ENCODE peak calls at places on chromosomes 7 and 10, in ten cellular contexts. One of them, this sample, is unnamed.

GRCh38 chr7:21603477-21603876 is 60.6 kb downstream of the DNAH11 start:
- DNase-seq in fibroblast of lung: no peak
- DNase-seq in thoracic aorta: no peak
- DNase-seq in hepatocyte: no peak
- DNase-seq in GM23338: no peak
- DNase-seq in IMR-90: no peak
- DNase-seq in naive thymus-derived CD4-positive, alpha-beta T cell: no peak
- DNase-seq in CD4-positive, alpha-beta T cell: no peak
- DNase-seq in coronary artery: no peak
- DNase-seq in tibial artery: no peak
- DNase-seq in this sample: no peak

GRCh38 chr7:153245809-153246208 is 486.3 kb downstream of the ACTR3B start:
- DNase-seq in fibroblast of lung: no peak
- DNase-seq in thoracic aorta: no peak
- DNase-seq in hepatocyte: no peak
- DNase-seq in GM23338: no peak
- DNase-seq in IMR-90: no peak
- DNase-seq in naive thymus-derived CD4-positive, alpha-beta T cell: no peak
- DNase-seq in CD4-positive, alpha-beta T cell: no peak
- DNase-seq in coronary artery: no peak
- DNase-seq in tibial artery: no peak
- DNase-seq in this sample: peak

GRCh38 chr10:132815161-132815857 is 29.4 kb upstream of the NKX6-2 start:
- DNase-seq in fibroblast of lung: no peak
- DNase-seq in thoracic aorta: no peak
- DNase-seq in hepatocyte: no peak
- DNase-seq in GM23338: no peak
- DNase-seq in IMR-90: no peak
- DNase-seq in naive thymus-derived CD4-positive, alpha-beta T cell: no peak
- DNase-seq in CD4-positive, alpha-beta T cell: no peak
- DNase-seq in coronary artery: no peak
- DNase-seq in tibial artery: no peak
- DNase-seq in this sample: no peak

GRCh38 chr10:1413256-1413655 is 324.1 kb downstream of the ADARB2 start:
- DNase-seq in fibroblast of lung: no peak
- DNase-seq in thoracic aorta: no peak
- DNase-seq in hepatocyte: no peak
- DNase-seq in GM23338: no peak
- DNase-seq in IMR-90: no peak
- DNase-seq in naive thymus-derived CD4-positive, alpha-beta T cell: no peak
- DNase-seq in CD4-positive, alpha-beta T cell: no peak
- DNase-seq in coronary artery: no peak
- DNase-seq in tibial artery: no peak
- DNase-seq in this sample: no peak

GRCh38 chr7:70788276-70788675 is 343.7 kb upstream of the GALNT17 start:
- DNase-seq in fibroblast of lung: peak
- DNase-seq in thoracic aorta: no peak
- DNase-seq in hepatocyte: no peak
- DNase-seq in GM23338: peak
- DNase-seq in IMR-90: no peak
- DNase-seq in naive thymus-derived CD4-positive, alpha-beta T cell: peak
- DNase-seq in CD4-positive, alpha-beta T cell: peak
- DNase-seq in coronary artery: no peak
- DNase-seq in tibial artery: no peak
- DNase-seq in this sample: no peak

GRCh38 chr10:46257099-46257498 is 29.7 kb upstream of the ANTXRL start:
- DNase-seq in fibroblast of lung: no peak
- DNase-seq in thoracic aorta: no peak
- DNase-seq in hepatocyte: no peak
- DNase-seq in GM23338: no peak
- DNase-seq in IMR-90: no peak
- DNase-seq in naive thymus-derived CD4-positive, alpha-beta T cell: no peak
- DNase-seq in CD4-positive, alpha-beta T cell: no peak
- DNase-seq in coronary artery: no peak
- DNase-seq in tibial artery: no peak
- DNase-seq in this sample: no peak

GRCh38 chr7:76048668-76048988 is 722 bp downstream of the MDH2 start:
- DNase-seq in fibroblast of lung: no peak
- DNase-seq in thoracic aorta: no peak
- DNase-seq in hepatocyte: peak
- DNase-seq in GM23338: peak
- DNase-seq in IMR-90: no peak
- DNase-seq in naive thymus-derived CD4-positive, alpha-beta T cell: no peak
- DNase-seq in CD4-positive, alpha-beta T cell: peak
- DNase-seq in coronary artery: no peak
- DNase-seq in tibial artery: no peak
- DNase-seq in this sample: peak

GRCh38 chr7:55074008-55074499 is 55.2 kb downstream of the EGFR start:
- DNase-seq in fibroblast of lung: peak
- DNase-seq in thoracic aorta: no peak
- DNase-seq in hepatocyte: peak
- DNase-seq in GM23338: peak
- DNase-seq in IMR-90: peak
- DNase-seq in naive thymus-derived CD4-positive, alpha-beta T cell: no peak
- DNase-seq in CD4-positive, alpha-beta T cell: peak
- DNase-seq in coronary artery: no peak
- DNase-seq in tibial artery: no peak
- DNase-seq in this sample: no peak

GRCh38 chr7:127504715-127505114 is 80.7 kb downstream of the GCC1 start:
- DNase-seq in fibroblast of lung: no peak
- DNase-seq in thoracic aorta: no peak
- DNase-seq in hepatocyte: peak
- DNase-seq in GM23338: peak
- DNase-seq in IMR-90: peak
- DNase-seq in naive thymus-derived CD4-positive, alpha-beta T cell: no peak
- DNase-seq in CD4-positive, alpha-beta T cell: no peak
- DNase-seq in coronary artery: no peak
- DNase-seq in tibial artery: no peak
- DNase-seq in this sample: peak

GRCh38 chr10:76874151-76874550 is 763.5 kb downstream of the KCNMA1 start:
- DNase-seq in fibroblast of lung: peak
- DNase-seq in thoracic aorta: peak
- DNase-seq in hepatocyte: no peak
- DNase-seq in GM23338: no peak
- DNase-seq in IMR-90: no peak
- DNase-seq in naive thymus-derived CD4-positive, alpha-beta T cell: no peak
- DNase-seq in CD4-positive, alpha-beta T cell: no peak
- DNase-seq in coronary artery: peak
- DNase-seq in tibial artery: peak
- DNase-seq in this sample: no peak

GRCh38 chr10:78953124-78954008 is 115.4 kb upstream of the ZMIZ1 start:
- DNase-seq in fibroblast of lung: peak
- DNase-seq in thoracic aorta: no peak
- DNase-seq in hepatocyte: no peak
- DNase-seq in GM23338: no peak
- DNase-seq in IMR-90: no peak
- DNase-seq in naive thymus-derived CD4-positive, alpha-beta T cell: no peak
- DNase-seq in CD4-positive, alpha-beta T cell: no peak
- DNase-seq in coronary artery: no peak
- DNase-seq in tibial artery: no peak
- DNase-seq in this sample: peak

GRCh38 chr10:70528726-70529362 is 50.3 kb downstream of the PALD1 start:
- DNase-seq in fibroblast of lung: peak
- DNase-seq in thoracic aorta: no peak
- DNase-seq in hepatocyte: no peak
- DNase-seq in GM23338: peak
- DNase-seq in IMR-90: peak
- DNase-seq in naive thymus-derived CD4-positive, alpha-beta T cell: no peak
- DNase-seq in CD4-positive, alpha-beta T cell: no peak
- DNase-seq in coronary artery: no peak
- DNase-seq in tibial artery: no peak
- DNase-seq in this sample: peak

GRCh38 chr10:58275908-58276307 is 6.9 kb downstream of the CISD1 start:
- DNase-seq in fibroblast of lung: peak
- DNase-seq in thoracic aorta: no peak
- DNase-seq in hepatocyte: peak
- DNase-seq in GM23338: no peak
- DNase-seq in IMR-90: peak
- DNase-seq in naive thymus-derived CD4-positive, alpha-beta T cell: no peak
- DNase-seq in CD4-positive, alpha-beta T cell: no peak
- DNase-seq in coronary artery: no peak
- DNase-seq in tibial artery: no peak
- DNase-seq in this sample: no peak

GRCh38 chr10:97632949-97633884 is at the start of gene MORN4:
- DNase-seq in fibroblast of lung: peak
- DNase-seq in thoracic aorta: peak
- DNase-seq in hepatocyte: peak
- DNase-seq in GM23338: peak
- DNase-seq in IMR-90: peak
- DNase-seq in naive thymus-derived CD4-positive, alpha-beta T cell: peak
- DNase-seq in CD4-positive, alpha-beta T cell: peak
- DNase-seq in coronary artery: peak
- DNase-seq in tibial artery: peak
- DNase-seq in this sample: peak

GRCh38 chr7:143222782-143223181 is 945 bp downstream of the TAS2R40 start:
- DNase-seq in fibroblast of lung: no peak
- DNase-seq in thoracic aorta: no peak
- DNase-seq in hepatocyte: no peak
- DNase-seq in GM23338: no peak
- DNase-seq in IMR-90: no peak
- DNase-seq in naive thymus-derived CD4-positive, alpha-beta T cell: no peak
- DNase-seq in CD4-positive, alpha-beta T cell: no peak
- DNase-seq in coronary artery: no peak
- DNase-seq in tibial artery: peak
- DNase-seq in this sample: no peak

GRCh38 chr7:121442845-121443244 is 46.7 kb upstream of the FAM3C start:
- DNase-seq in fibroblast of lung: no peak
- DNase-seq in thoracic aorta: no peak
- DNase-seq in hepatocyte: no peak
- DNase-seq in GM23338: no peak
- DNase-seq in IMR-90: no peak
- DNase-seq in naive thymus-derived CD4-positive, alpha-beta T cell: no peak
- DNase-seq in CD4-positive, alpha-beta T cell: no peak
- DNase-seq in coronary artery: no peak
- DNase-seq in tibial artery: no peak
- DNase-seq in this sample: no peak

GRCh38 chr7:100671353-100672327 is 1.9 kb upstream of the GNB2 start:
- DNase-seq in fibroblast of lung: no peak
- DNase-seq in thoracic aorta: no peak
- DNase-seq in hepatocyte: no peak
- DNase-seq in GM23338: no peak
- DNase-seq in IMR-90: no peak
- DNase-seq in naive thymus-derived CD4-positive, alpha-beta T cell: no peak
- DNase-seq in CD4-positive, alpha-beta T cell: no peak
- DNase-seq in coronary artery: no peak
- DNase-seq in tibial artery: no peak
- DNase-seq in this sample: no peak
- H3K27ac ChIP-seq in fibroblast of lung: no peak
- H3K27ac ChIP-seq in thoracic aorta: no peak
- H3K27ac ChIP-seq in hepatocyte: no peak
- H3K27ac ChIP-seq in GM23338: no peak
- H3K27ac ChIP-seq in IMR-90: no peak
- H3K27ac ChIP-seq in naive thymus-derived CD4-positive, alpha-beta T cell: no peak
- H3K27ac ChIP-seq in CD4-positive, alpha-beta T cell: no peak
- H3K27ac ChIP-seq in coronary artery: no peak
- H3K27ac ChIP-seq in tibial artery: no peak
- H3K27ac ChIP-seq in this sample: no peak

DNA sequence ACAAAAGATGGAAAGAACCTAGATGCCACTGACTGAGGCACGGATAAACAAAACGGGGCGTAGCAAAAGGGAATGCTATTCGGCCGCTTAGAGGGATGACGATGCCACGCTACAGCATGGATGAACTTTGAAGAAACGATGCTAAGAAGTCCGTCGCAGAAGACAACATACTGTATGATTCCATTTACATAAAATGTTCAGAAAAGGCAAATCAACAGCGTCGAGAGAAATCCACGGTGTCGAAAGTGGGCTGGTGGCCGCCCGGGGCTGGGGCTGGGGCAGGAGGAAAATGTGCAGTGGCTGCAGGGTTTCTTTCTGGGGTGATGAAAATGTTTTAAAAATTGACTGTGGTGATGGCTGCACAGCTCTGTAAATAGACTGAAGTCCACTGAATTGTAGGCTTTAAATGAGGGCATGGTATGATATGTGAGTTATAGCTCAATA is 24.1 kb downstream of the GNA12 start:
- DNase-seq in fibroblast of lung: no peak
- DNase-seq in thoracic aorta: no peak
- DNase-seq in hepatocyte: no peak
- DNase-seq in GM23338: no peak
- DNase-seq in IMR-90: no peak
- DNase-seq in naive thymus-derived CD4-positive, alpha-beta T cell: no peak
- DNase-seq in CD4-positive, alpha-beta T cell: no peak
- DNase-seq in coronary artery: peak
- DNase-seq in tibial artery: no peak
- DNase-seq in this sample: no peak
- H3K27ac ChIP-seq in fibroblast of lung: peak
- H3K27ac ChIP-seq in thoracic aorta: no peak
- H3K27ac ChIP-seq in hepatocyte: peak
- H3K27ac ChIP-seq in GM23338: peak
- H3K27ac ChIP-seq in IMR-90: peak
- H3K27ac ChIP-seq in naive thymus-derived CD4-positive, alpha-beta T cell: no peak
- H3K27ac ChIP-seq in CD4-positive, alpha-beta T cell: no peak
- H3K27ac ChIP-seq in coronary artery: peak
- H3K27ac ChIP-seq in tibial artery: peak
- H3K27ac ChIP-seq in this sample: no peak

DNA sequence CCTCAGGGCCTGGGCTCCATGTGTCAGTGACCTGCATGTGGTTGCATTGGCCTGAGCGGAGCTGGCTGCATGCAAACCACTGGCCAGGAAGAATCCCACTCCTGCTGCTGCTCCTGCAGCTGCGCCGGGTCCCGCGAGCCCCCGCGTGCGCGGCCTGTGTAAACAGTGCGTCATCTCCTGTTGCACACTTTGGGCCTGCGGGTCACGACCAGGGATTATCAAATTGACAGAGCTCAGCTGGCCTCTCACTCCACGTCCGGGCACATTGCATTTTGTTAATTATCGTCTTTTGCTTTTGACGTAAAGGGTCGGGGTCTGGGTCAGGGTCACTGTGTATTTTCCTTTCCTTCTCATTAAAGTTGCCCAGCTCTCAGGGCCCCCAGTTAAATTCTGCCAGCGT is 132.6 kb downstream of the RGS10 start:
- DNase-seq in fibroblast of lung: no peak
- DNase-seq in thoracic aorta: no peak
- DNase-seq in hepatocyte: peak
- DNase-seq in GM23338: no peak
- DNase-seq in IMR-90: peak
- DNase-seq in naive thymus-derived CD4-positive, alpha-beta T cell: no peak
- DNase-seq in CD4-positive, alpha-beta T cell: no peak
- DNase-seq in coronary artery: no peak
- DNase-seq in tibial artery: no peak
- DNase-seq in this sample: peak
- H3K27ac ChIP-seq in fibroblast of lung: peak
- H3K27ac ChIP-seq in thoracic aorta: no peak
- H3K27ac ChIP-seq in hepatocyte: peak
- H3K27ac ChIP-seq in GM23338: no peak
- H3K27ac ChIP-seq in IMR-90: peak
- H3K27ac ChIP-seq in naive thymus-derived CD4-positive, alpha-beta T cell: no peak
- H3K27ac ChIP-seq in CD4-positive, alpha-beta T cell: no peak
- H3K27ac ChIP-seq in coronary artery: no peak
- H3K27ac ChIP-seq in tibial artery: no peak
- H3K27ac ChIP-seq in this sample: no peak

DNA sequence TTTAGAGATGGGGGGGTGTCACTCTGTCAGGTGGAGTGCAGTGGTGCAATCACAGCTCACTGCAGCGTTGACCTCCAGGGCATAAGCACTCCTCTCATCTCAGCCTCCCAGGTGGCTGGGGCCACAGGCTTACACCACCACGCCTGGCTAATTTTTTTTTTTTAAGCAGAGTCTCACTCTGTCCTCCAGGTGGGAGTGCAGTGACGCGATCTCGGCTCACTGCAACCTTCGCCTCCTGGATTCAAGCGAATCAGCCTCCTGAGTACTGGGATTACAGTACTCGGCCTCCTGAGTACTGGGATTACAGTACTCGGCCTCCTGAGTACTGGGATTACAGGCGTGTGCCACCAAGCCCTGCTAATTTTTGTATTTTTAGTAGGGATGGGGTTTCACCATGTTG is 23.6 kb upstream of the PPIA start:
- DNase-seq in fibroblast of lung: no peak
- DNase-seq in thoracic aorta: no peak
- DNase-seq in hepatocyte: no peak
- DNase-seq in GM23338: peak
- DNase-seq in IMR-90: no peak
- DNase-seq in naive thymus-derived CD4-positive, alpha-beta T cell: no peak
- DNase-seq in CD4-positive, alpha-beta T cell: no peak
- DNase-seq in coronary artery: no peak
- DNase-seq in tibial artery: no peak
- DNase-seq in this sample: no peak
- H3K27ac ChIP-seq in fibroblast of lung: no peak
- H3K27ac ChIP-seq in thoracic aorta: no peak
- H3K27ac ChIP-seq in hepatocyte: no peak
- H3K27ac ChIP-seq in GM23338: no peak
- H3K27ac ChIP-seq in IMR-90: no peak
- H3K27ac ChIP-seq in naive thymus-derived CD4-positive, alpha-beta T cell: no peak
- H3K27ac ChIP-seq in CD4-positive, alpha-beta T cell: no peak
- H3K27ac ChIP-seq in coronary artery: no peak
- H3K27ac ChIP-seq in tibial artery: no peak
- H3K27ac ChIP-seq in this sample: no peak

This sample was measured in SJCRH30.